ENCODE peak calls at places on chromosomes 12 and 14, in seven cellular contexts. B is HAP-1, N is neuronal stem cell, W is psoas muscle, U is lung, Z is H7, X is IMR-90. A is an unnamed sample. For H3K27me3, the result is how much of the 10 kb centered on the place peaks cover.

GRCh38 chr14:98173291-98173690 is 1098.7 kb downstream of the BCL11B start:
- DNase-seq in B (no peak), N (no peak), W (no peak), U (no peak), Z (peak), X (no peak), A (no peak)

GRCh38 chr12:95998611-95999300 is 2.6 kb upstream of the HAL start:
- DNase-seq in B (peak), N (peak), W (no peak), U (peak), Z (peak), X (peak), A (peak)

GRCh38 chr14:68368850-68369249 is 424.0 kb downstream of the ZFP36L1 start:
- DNase-seq in B (no peak), N (no peak), W (no peak), U (no peak), Z (no peak), X (no peak), A (no peak)

GRCh38 chr14:49950275-49951250 is 57.7 kb downstream of the ARF6 start:
- DNase-seq in B (no peak), N (no peak), W (no peak), U (peak), Z (no peak), X (no peak), A (peak)

GRCh38 chr12:212799-213526 is 994 bp downstream of the SLC6A12 start:
- DNase-seq in B (no peak), N (no peak), W (no peak), U (no peak), Z (no peak), X (peak), A (peak)

GRCh38 chr12:97941686-97942354 is 479.2 kb downstream of the RMST start:
- DNase-seq in B (no peak), N (no peak), W (no peak), U (no peak), Z (no peak), X (no peak), A (no peak)

GRCh38 chr12:114694436-114695304 is 10.7 kb upstream of the TBX3 start:
- DNase-seq in B (no peak), N (no peak), W (no peak), U (no peak), Z (peak), X (no peak), A (no peak)

GRCh38 chr14:92400579-92401444 is 77.8 kb downstream of the SLC24A4 start:
- DNase-seq in B (no peak), N (no peak), W (no peak), U (no peak), Z (no peak), X (peak), A (no peak)

GRCh38 chr12:97756066-97756701 is 293.6 kb downstream of the RMST start:
- DNase-seq in B (no peak), N (no peak), W (no peak), U (no peak), Z (no peak), X (no peak), A (no peak)

GRCh38 chr14:68616255-68616902 is 176.5 kb downstream of the ZFP36L1 start:
- DNase-seq in B (no peak), N (no peak), W (no peak), U (no peak), Z (no peak), X (peak), A (no peak)

GRCh38 chr14:95199298-95199983 is 42.1 kb upstream of the DICER1 start:
- DNase-seq in B (no peak), N (no peak), W (no peak), U (no peak), Z (peak), X (no peak), A (no peak)

GRCh38 chr12:124336184-124336437 is 41.2 kb downstream of the RFLNA start:
- DNase-seq in B (no peak), N (no peak), W (no peak), U (no peak), Z (no peak), X (no peak), A (no peak)

GRCh38 chr12:115553622-115554021 is 723.9 kb downstream of the MED13L start:
- DNase-seq in B (no peak), N (no peak), W (no peak), U (no peak), Z (no peak), X (no peak), A (no peak)

GRCh38 chr12:105765053-105766019 is 373.4 kb downstream of the NUAK1 start:
- DNase-seq in B (no peak), N (no peak), W (no peak), U (no peak), Z (no peak), X (no peak), A (no peak)

GRCh38 chr14:50344831-50345563 is 32.9 kb downstream of the DMAC2L start:
- DNase-seq in B (no peak), N (no peak), W (no peak), U (no peak), Z (no peak), X (peak), A (no peak)

GRCh38 chr12:69534389-69534822 is 50.9 kb upstream of the CCT2 start:
- DNase-seq in B (peak), N (peak), W (no peak), U (peak), Z (peak), X (peak), A (no peak)

GRCh38 chr12:5307065-5307464 is 124.8 kb upstream of the NTF3 start:
- DNase-seq in B (no peak), N (no peak), W (no peak), U (no peak), Z (no peak), X (no peak), A (no peak)

GRCh38 chr12:100156731-100157426 is 14.2 kb upstream of the BLTP3B start:
- DNase-seq in B (no peak), N (no peak), W (no peak), U (no peak), Z (no peak), X (no peak), A (no peak)

GRCh38 chr12:109721276-109721675 is 7.7 kb downstream of the FAM222A start:
- DNase-seq in B (no peak), N (no peak), W (peak), U (no peak), Z (no peak), X (no peak), A (peak)

GRCh38 chr12:12333407-12333831 is 16.6 kb downstream of the MANSC1 start:
- DNase-seq in B (no peak), N (no peak), W (no peak), U (no peak), Z (no peak), X (peak), A (no peak)

GRCh38 chr14:35234007-35234406 is 58.2 kb upstream of the PSMA6 start:
- DNase-seq in B (no peak), N (no peak), W (no peak), U (no peak), Z (no peak), X (peak), A (no peak)

GRCh38 chr12:27913999-27914614 is 58.4 kb downstream of the PTHLH start:
- DNase-seq in B (no peak), N (no peak), W (no peak), U (no peak), Z (no peak), X (no peak), A (no peak)

GRCh38 chr12:52696588-52696987 is 6.7 kb downstream of the KRT77 start:
- DNase-seq in B (no peak), N (no peak), W (no peak), U (no peak), Z (no peak), X (no peak), A (no peak)

GRCh38 chr12:58310828-58311273 is 369.5 kb downstream of the ATP23 start:
- DNase-seq in B (no peak), N (no peak), W (no peak), U (no peak), Z (no peak), X (peak), A (no peak)

GRCh38 chr14:50559990-50560928 is at the start of gene ATL1:
- DNase-seq in B (peak), N (peak), W (peak), U (peak), Z (peak), X (peak), A (peak)

GRCh38 chr14:89227490-89227834 is 189.6 kb downstream of the FOXN3 start:
- DNase-seq in B (no peak), N (no peak), W (no peak), U (no peak), Z (no peak), X (no peak), A (no peak)

GRCh38 chr12:67911293-67911637 is 78.0 kb upstream of the IFNG-AS1 start:
- DNase-seq in B (no peak), N (no peak), W (no peak), U (no peak), Z (no peak), X (peak), A (no peak)

GRCh38 chr12:388547-389137 is 478 bp downstream of the KDM5A start:
- DNase-seq in B (peak), N (no peak), W (peak), U (peak), Z (peak), X (peak), A (peak)

GRCh38 chr12:116818341-116818856 is 62.8 kb downstream of the HRK start:
- DNase-seq in B (no peak), N (no peak), W (no peak), U (no peak), Z (no peak), X (peak), A (peak)

GRCh38 chr14:66910306-66910705 is 278.9 kb upstream of the GARIN2 start:
- DNase-seq in B (no peak), N (no peak), W (no peak), U (no peak), Z (no peak), X (peak), A (no peak)

GRCh38 chr12:3256103-3256551 is 178.9 kb downstream of the TSPAN9 start:
- DNase-seq in B (no peak), N (no peak), W (peak), U (no peak), Z (peak), X (no peak), A (no peak)

GRCh38 chr12:70609739-70610491 is 27.3 kb downstream of the PTPRB start:
- DNase-seq in B (peak), N (no peak), W (peak), U (peak), Z (peak), X (no peak), A (peak)

GRCh38 chr14:65478596-65478995 is 66.1 kb downstream of the FUT8 start:
- DNase-seq in B (peak), N (no peak), W (no peak), U (no peak), Z (no peak), X (peak), A (no peak)

GRCh38 chr12:16299403-16299802 is 21.9 kb upstream of the SLC15A5 start:
- DNase-seq in B (no peak), N (no peak), W (peak), U (no peak), Z (no peak), X (peak), A (no peak)

DNA sequence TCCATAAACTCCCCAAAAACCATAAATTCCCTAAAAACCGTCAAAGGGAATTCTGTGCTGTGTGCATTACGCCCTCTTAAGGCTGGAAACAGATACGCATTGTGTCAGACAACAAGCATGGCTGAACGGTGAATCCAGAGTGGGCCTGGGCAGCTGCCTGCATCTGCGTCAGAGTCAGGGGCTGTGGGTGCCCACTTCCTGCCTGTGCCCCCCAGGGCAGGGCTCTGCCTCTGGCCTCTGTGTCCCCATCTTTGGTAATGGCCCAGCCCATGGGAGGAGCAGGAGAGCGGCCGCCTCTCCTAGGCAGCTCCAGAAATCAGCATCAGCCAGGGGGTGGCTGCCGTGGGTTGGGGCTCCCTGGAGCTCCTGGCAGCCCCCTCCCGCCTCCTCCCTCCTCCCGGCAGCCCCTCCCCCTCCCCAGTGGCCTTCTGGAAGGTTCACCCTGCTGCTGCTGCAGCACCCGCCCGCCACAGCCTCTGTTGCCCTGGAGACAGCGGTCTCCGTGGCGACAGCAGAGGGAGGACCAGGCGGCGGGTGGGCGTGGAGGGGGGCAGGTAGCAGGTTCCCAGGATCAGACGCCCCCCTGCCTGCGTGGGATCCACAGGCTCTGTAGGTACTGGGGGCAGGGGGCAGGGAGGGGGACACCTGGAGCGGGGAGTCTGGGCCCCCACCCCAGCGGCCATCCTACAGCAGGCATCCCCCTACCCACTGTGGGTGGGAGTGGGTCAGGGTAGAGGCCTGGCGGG is 5.9 kb downstream of the MMP17 start:
- DNase-seq in B (no peak), N (no peak), W (no peak), U (no peak), Z (peak), X (peak), A (no peak)
- H3K27me3 ChIP-seq in B (under half), N (under half), W (under half), U (under half), Z (under half), X (under half), A (under half)

GRCh38 chr12:31589896-31590729 is 823 bp downstream of the DENND5B start:
- DNase-seq in B (peak), N (peak), W (peak), U (peak), Z (peak), X (peak), A (peak)
- H3K27me3 ChIP-seq in B (under half), N (under half), W (under half), U (under half), Z (under half), X (under half), A (under half)

DNA sequence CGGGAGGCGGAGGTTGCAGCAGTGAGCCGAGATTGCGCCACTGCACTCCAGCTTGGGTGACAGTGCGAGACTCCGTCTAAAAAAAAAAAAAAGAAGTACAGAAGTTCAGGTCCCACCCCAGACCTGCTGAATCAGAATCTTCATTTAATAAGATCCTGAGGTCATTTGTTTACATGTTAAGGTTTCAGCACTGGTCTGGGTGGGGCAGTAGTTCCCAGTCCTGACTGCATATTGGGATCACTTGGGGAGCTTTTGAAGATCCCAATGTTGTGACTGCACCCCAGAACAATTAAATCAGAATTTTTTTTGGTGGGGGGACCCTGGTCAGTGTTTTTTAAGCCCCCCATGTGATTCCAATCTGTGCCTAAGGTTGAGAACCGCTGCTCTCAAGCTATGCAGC is 11.7 kb upstream of the COL2A1 start:
- DNase-seq in B (no peak), N (no peak), W (no peak), U (no peak), Z (no peak), X (no peak), A (no peak)
- H3K27me3 ChIP-seq in B (under half), N (under half), W (under half), U (under half), Z (half or more), X (half or more), A (under half)

GRCh38 chr12:54027442-54027786 is 826 bp upstream of the HOXC6 start:
- DNase-seq in B (no peak), N (no peak), W (no peak), U (no peak), Z (no peak), X (no peak), A (no peak)

GRCh38 chr12:54026640-54027441 is 1.4 kb upstream of the HOXC6 start:
- DNase-seq in B (no peak), N (no peak), W (no peak), U (no peak), Z (no peak), X (no peak), A (no peak)

GRCh38 chr12:54029529-54030441 is 1.5 kb downstream of the HOXC6 start:
- DNase-seq in B (no peak), N (no peak), W (no peak), U (no peak), Z (peak), X (no peak), A (peak)

GRCh38 chr12:54030442-54030801 is 2.2 kb downstream of the HOXC6 start:
- DNase-seq in B (no peak), N (no peak), W (no peak), U (no peak), Z (no peak), X (no peak), A (no peak)

DNA sequence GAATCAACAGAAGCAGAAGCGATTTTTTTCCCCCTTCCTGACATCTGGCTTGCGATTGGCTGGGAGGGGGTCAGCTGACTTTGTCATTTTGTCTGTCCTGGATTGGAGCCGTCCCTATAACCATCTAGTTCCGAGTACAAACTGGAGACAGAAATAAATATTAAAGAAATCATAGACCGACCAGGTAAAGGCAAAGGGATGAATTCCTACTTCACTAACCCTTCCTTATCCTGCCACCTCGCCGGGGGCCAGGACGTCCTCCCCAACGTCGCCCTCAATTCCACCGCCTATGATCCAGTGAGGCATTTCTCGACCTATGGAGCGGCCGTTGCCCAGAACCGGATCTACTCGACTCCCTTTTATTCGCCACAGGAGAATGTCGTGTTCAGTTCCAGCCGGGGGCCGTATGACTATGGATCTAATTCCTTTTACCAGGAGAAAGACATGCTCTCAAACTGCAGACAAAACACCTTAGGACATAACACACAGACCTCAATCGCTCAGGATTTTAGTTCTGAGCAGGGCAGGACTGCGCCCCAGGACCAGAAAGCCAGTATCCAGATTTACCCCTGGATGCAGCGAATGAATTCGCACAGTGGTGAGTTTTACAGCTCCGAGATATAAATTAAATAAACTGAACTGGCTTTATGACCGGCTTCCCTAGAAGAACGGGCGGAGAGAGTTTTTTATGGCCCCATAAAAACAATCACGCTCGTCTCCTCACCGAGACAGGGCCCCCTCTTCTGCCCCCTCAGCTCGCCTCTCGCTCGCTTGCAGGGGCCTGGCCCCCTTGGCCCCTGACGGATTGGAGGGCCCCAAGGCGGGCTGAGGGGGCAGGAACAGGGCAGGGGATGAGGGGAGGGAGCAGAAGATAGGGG is at the start of gene HOXC6:
- DNase-seq in B (peak), N (no peak), W (peak), U (no peak), Z (peak), X (no peak), A (no peak)
- H3K27me3 ChIP-seq in B (under half), N (half or more), W (under half), U (under half), Z (half or more), X (half or more), A (under half)

GRCh38 chr12:108602209-108602705 is 4.4 kb upstream of the TMEM119 start:
- DNase-seq in B (no peak), N (no peak), W (no peak), U (no peak), Z (no peak), X (no peak), A (no peak)

GRCh38 chr12:108598553-108599250 is 818 bp upstream of the TMEM119 start:
- DNase-seq in B (no peak), N (no peak), W (no peak), U (no peak), Z (no peak), X (no peak), A (no peak)

GRCh38 chr12:108599948-108600701 is 2.2 kb upstream of the TMEM119 start:
- DNase-seq in B (no peak), N (no peak), W (no peak), U (no peak), Z (no peak), X (no peak), A (no peak)

GRCh38 chr12:108599541-108599940 is 1.7 kb upstream of the TMEM119 start:
- DNase-seq in B (no peak), N (no peak), W (no peak), U (no peak), Z (no peak), X (no peak), A (no peak)

GRCh38 chr12:108600702-108601007 is 2.8 kb upstream of the TMEM119 start:
- DNase-seq in B (no peak), N (no peak), W (no peak), U (no peak), Z (no peak), X (no peak), A (no peak)
- H3K27me3 ChIP-seq in B (under half), N (under half), W (under half), U (under half), Z (under half), X (under half), A (under half)

A was measured in right lobe of liver.